ENCODE peak calls at places on chromosomes 3 and 15, in eight cellular contexts. E, F, M, Z, D, U, H and N are unnamed samples.

GRCh38 chr3:32951410-32951811 is at the start of gene CCR4:
- DNase-seq in F (no peak), E (peak; percentile 74), Z (peak; percentile 65), H (no peak), U (no peak), D (no peak), M (no peak), N (no peak)

GRCh38 chr15:64993290-64993689 is 3.6 kb upstream of the SPG21 start:
- DNase-seq in E (no peak), U (no peak), H (no peak), F (no peak), M (no peak), D (no peak), Z (no peak), N (no peak)

GRCh38 chr3:3800076-3800448 is 831 bp downstream of the LRRN1 start:
- DNase-seq in D (peak; percentile 10), H (peak; percentile 30), E (peak; percentile 82), Z (no peak), M (no peak), F (no peak), U (no peak), N (no peak)

GRCh38 chr3:14699643-14700042 is 24.7 kb downstream of the C3orf20 start:
- DNase-seq in F (peak; percentile 11), D (no peak), U (no peak), H (no peak), E (no peak), M (no peak), Z (no peak), N (no peak)

GRCh38 chr3:188185717-188186236 is 31.8 kb downstream of the LPP start:
- DNase-seq in H (no peak), Z (no peak), U (no peak), F (peak; percentile 34), E (peak; percentile 78), D (no peak), M (no peak), N (no peak)

GRCh38 chr15:53752406-53752805 is 7.1 kb downstream of the WDR72 start:
- DNase-seq in D (no peak), U (no peak), H (no peak), Z (no peak), E (no peak), F (no peak), M (no peak), N (no peak)

GRCh38 chr3:59103552-59103951 is 53.7 kb upstream of the CFAP20DC start:
- DNase-seq in F (no peak), D (no peak), H (no peak), E (no peak), U (no peak), M (no peak), Z (no peak), N (no peak)

GRCh38 chr15:88688394-88688933 is 49.6 kb downstream of the ISG20 start:
- DNase-seq in E (no peak), M (no peak), H (no peak), F (no peak), Z (no peak), D (no peak), U (no peak), N (no peak)

GRCh38 chr3:1082024-1082633 is 10.7 kb upstream of the CNTN6 start:
- DNase-seq in U (no peak), E (no peak), Z (peak; percentile 50), F (peak; percentile 53), D (peak; percentile 49), H (no peak), M (peak; percentile 38), N (no peak)

GRCh38 chr3:67468511-67468910 is 185.9 kb downstream of the SUCLG2 start:
- DNase-seq in E (no peak), H (no peak), M (no peak), D (no peak), Z (no peak), U (no peak), F (no peak), N (no peak)

GRCh38 chr15:70560617-70561328 is 202.6 kb downstream of the UACA start:
- DNase-seq in H (no peak), U (no peak), D (no peak), Z (no peak), E (no peak), M (no peak), F (no peak), N (no peak)

GRCh38 chr3:67640023-67640660 is 14.3 kb downstream of the SUCLG2 start:
- DNase-seq in H (no peak), D (no peak), Z (no peak), E (no peak), U (no peak), M (no peak), F (no peak), N (no peak)

DNA sequence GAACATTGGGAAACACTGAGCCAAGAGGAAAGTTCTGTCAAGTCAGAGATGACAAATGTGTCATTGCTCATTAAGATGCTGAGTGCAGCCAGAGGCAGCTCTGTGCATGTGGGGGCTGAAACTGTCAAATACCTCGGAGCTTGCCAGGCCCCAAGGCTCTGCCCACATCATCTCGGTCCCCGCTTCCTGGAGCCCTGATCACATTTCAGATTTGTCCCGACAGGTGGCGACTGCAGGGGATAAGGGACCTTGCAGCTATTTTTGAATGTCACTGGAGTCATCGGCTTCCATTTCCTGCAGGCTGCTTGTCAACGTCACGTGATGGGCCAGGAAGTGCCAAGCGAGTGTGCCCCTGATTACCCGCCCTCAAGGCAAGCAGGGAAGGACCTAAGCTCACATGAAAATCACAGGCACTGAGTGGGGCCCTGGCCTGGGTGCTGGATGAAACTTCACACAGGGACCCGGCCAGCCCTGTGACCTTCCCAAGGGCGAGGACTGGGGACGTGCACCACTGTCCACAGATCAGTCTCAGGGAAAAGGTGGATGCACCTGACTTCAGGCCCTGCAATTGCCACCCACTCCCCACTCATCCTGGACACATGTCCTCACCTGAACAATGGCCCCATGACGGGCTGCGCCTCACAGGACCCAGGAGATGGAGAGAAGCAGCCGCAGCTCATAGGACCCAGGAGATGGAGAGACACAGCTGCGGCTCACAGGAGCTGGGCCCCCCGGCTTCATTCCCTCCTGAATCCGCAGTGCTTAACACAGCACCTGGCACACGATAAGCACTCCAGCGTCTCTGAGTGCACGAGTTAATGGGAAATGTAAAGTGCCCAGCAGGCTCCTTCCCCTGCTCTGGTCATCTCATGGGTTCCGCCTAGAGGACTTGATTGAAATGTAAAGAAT is 73.4 kb downstream of the NUP210 start:
- DNase-seq in E (peak; percentile 86), H (peak; percentile 58), U (no peak), D (no peak), F (no peak), Z (no peak), M (no peak), N (no peak)
- TF ChIP-seq CTCF in E (no peak), H (no peak), U (no peak), D (no peak), F (no peak), Z (no peak), M (no peak), N (peak; percentile 55)

GRCh38 chr3:140523600-140523999 is 154.3 kb upstream of the TRIM42 start:
- DNase-seq in E (no peak), F (no peak), Z (no peak), D (no peak), H (no peak), M (no peak), U (no peak), N (no peak)
- TF ChIP-seq CTCF in E (no peak), F (no peak), Z (no peak), D (no peak), H (no peak), M (no peak), U (no peak), N (no peak)

GRCh38 chr3:158918008-158918407 is 116.2 kb downstream of the MFSD1 start:
- DNase-seq in H (peak; percentile 72), D (peak; percentile 64), Z (peak; percentile 64), F (peak; percentile 70), E (no peak), U (peak; percentile 41), M (peak; percentile 68), N (no peak)
- TF ChIP-seq CTCF in H (peak; percentile 56), D (peak; percentile 40), Z (peak; percentile 75), F (peak; percentile 78), E (no peak), U (peak; percentile 88), M (peak; percentile 81), N (peak; percentile 85)

DNA sequence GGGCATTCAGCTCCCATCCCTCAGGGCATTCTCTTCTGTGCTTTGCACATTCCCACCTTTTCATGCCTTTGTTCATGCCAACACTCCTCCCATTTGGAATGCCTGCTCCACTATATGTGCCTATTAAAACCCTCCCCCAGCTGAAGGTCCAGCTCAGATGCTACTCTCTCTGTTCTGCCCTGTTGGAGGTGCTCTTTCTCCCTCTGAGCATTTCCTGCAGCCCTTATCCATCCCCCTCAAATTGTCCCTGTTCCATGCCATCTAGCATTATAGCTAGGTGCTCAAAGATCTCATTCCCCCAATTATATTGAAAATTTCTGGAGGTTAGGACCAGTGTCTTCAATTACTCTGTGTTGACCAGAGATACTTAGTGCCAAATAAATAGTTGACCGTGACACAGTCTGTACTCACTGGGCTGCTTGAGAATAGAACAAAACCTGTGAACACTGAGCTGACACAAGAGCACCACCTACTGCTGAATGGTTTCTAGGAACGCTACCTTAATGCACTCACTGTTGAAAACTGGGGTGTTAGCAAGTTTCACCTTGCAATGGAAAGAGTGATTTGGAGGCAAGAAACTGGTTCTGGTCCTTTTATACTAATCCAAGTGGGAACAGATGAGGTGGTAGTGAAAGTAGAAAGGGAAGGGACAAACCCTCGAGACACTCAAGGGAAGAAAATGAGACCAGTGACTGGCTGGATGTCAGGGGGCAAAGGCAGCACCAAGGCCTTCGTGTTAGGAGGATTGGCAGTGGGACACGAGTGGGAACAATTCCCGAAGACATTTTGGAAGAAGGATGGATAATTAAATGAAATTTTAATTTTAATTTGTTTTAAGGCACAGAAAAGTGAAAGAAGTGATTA is 289.8 kb upstream of the ROPN1 start:
- DNase-seq in Z (peak; percentile 45), H (peak; percentile 23), E (no peak), F (peak; percentile 42), M (peak; percentile 74), D (no peak), U (no peak), N (no peak)
- TF ChIP-seq CTCF in Z (peak; percentile 47), H (no peak), E (no peak), F (peak; percentile 55), M (peak; percentile 96), D (no peak), U (peak; percentile 60), N (peak; percentile 85)

GRCh38 chr3:51974963-51975856 is at the start of gene ABHD14A:
- DNase-seq in F (peak; percentile 61), E (peak; percentile 94), M (peak; percentile 81), U (no peak), Z (peak; percentile 84), H (peak; percentile 69), D (peak; percentile 69), N (no peak)

GRCh38 chr3:51971350-51971749 is 2.5 kb downstream of the ABHD14B start:
- DNase-seq in E (no peak), H (no peak), Z (no peak), F (no peak), D (no peak), U (no peak), M (no peak), N (no peak)

GRCh38 chr3:51975857-51976549 is 1.1 kb downstream of the ABHD14A start:
- DNase-seq in E (peak; percentile 88), M (peak; percentile 37), U (no peak), F (peak; percentile 80), Z (peak; percentile 53), H (peak; percentile 75), D (peak; percentile 74), N (no peak)

GRCh38 chr3:51977449-51978142 is 2.7 kb downstream of the ABHD14A start:
- DNase-seq in U (no peak), F (no peak), H (no peak), E (no peak), D (no peak), M (no peak), Z (no peak), N (no peak)

GRCh38 chr3:51974277-51974962 is 444 bp upstream of the ABHD14A start:
- DNase-seq in U (no peak), M (no peak), D (no peak), H (no peak), E (peak; percentile 91), Z (peak; percentile 37), F (no peak), N (no peak)
- TF ChIP-seq CTCF in U (no peak), M (peak; percentile 7), D (no peak), H (peak; percentile 16), E (no peak), Z (no peak), F (no peak), N (peak; percentile 70)